ENCODE peak calls at places on chromosome 13, in six cellular contexts. L is GM12891, T is GM12878, F is breast epithelium, S is transverse colon, B is stomach. X is an unnamed sample.

GRCh38 chr13:85590231-85590931 is 208.8 kb downstream of the SLITRK6 start:
- DNase-seq in B (no peak), F (no peak), T (no peak), L (no peak), S (no peak), X (no peak)

GRCh38 chr13:62085832-62086231 is 670.2 kb upstream of the PCDH20 start:
- DNase-seq in S (no peak), F (no peak), T (no peak), L (no peak), B (no peak), X (no peak)

GRCh38 chr13:80263745-80264513 is 77.0 kb downstream of the SPRY2 start:
- DNase-seq in S (no peak), L (no peak), B (no peak), F (no peak), T (no peak), X (no peak)

GRCh38 chr13:53408847-53409568 is 380.4 kb downstream of the OLFM4 start:
- DNase-seq in S (no peak), L (no peak), T (no peak), F (no peak), B (no peak), X (no peak)

GRCh38 chr13:24997367-24997967 is 98.5 kb upstream of the PABPC3 start:
- DNase-seq in T (no peak), B (no peak), F (no peak), S (no peak), L (no peak), X (peak)

GRCh38 chr13:102405499-102406079 is 3.7 kb upstream of the FGF14 start:
- DNase-seq in F (no peak), B (no peak), S (no peak), L (no peak), T (no peak), X (no peak)

GRCh38 chr13:113115363-113116205 is 7.0 kb upstream of the F10 start:
- DNase-seq in L (no peak), T (no peak), B (peak), F (peak), S (no peak), X (no peak)

GRCh38 chr13:54709546-54709945 is 1680.9 kb downstream of the OLFM4 start:
- DNase-seq in B (no peak), T (no peak), S (no peak), L (no peak), F (no peak), X (no peak)

GRCh38 chr13:49667773-49668172 is 23.5 kb downstream of the EBPL start:
- DNase-seq in T (no peak), L (no peak), B (no peak), S (no peak), F (no peak), X (no peak)

GRCh38 chr13:48942131-48942530 is 33.6 kb upstream of the FNDC3A start:
- DNase-seq in L (no peak), B (no peak), T (no peak), F (no peak), S (no peak), X (no peak)

GRCh38 chr13:52879950-52880650 is 31.7 kb upstream of the PCDH8 start:
- DNase-seq in T (no peak), F (no peak), B (no peak), L (no peak), S (no peak), X (no peak)

GRCh38 chr13:40187836-40188591 is 478.4 kb downstream of the FOXO1 start:
- DNase-seq in T (no peak), S (no peak), B (no peak), F (no peak), L (no peak), X (no peak)

GRCh38 chr13:113161433-113161832 is 3.0 kb downstream of the PROZ start:
- DNase-seq in B (no peak), F (no peak), L (no peak), T (no peak), S (no peak), X (no peak)

GRCh38 chr13:41313117-41313516 is 2.0 kb downstream of the NAA16 start:
- DNase-seq in S (no peak), B (no peak), L (no peak), T (no peak), F (no peak), X (no peak)

GRCh38 chr13:23966691-23967615 is 69.7 kb upstream of the C1QTNF9B start:
- DNase-seq in L (no peak), S (no peak), T (peak), B (no peak), F (no peak), X (no peak)

GRCh38 chr13:23963947-23964346 is 66.6 kb upstream of the C1QTNF9B start:
- DNase-seq in S (no peak), T (no peak), F (no peak), B (no peak), L (no peak), X (no peak)

GRCh38 chr13:23965346-23965745 is 68.0 kb upstream of the C1QTNF9B start:
- DNase-seq in S (no peak), T (no peak), L (no peak), B (no peak), F (no peak), X (no peak)

GRCh38 chr13:23966221-23966690 is 69.0 kb upstream of the C1QTNF9B start:
- DNase-seq in F (no peak), S (no peak), T (no peak), L (no peak), B (no peak), X (no peak)

DNA sequence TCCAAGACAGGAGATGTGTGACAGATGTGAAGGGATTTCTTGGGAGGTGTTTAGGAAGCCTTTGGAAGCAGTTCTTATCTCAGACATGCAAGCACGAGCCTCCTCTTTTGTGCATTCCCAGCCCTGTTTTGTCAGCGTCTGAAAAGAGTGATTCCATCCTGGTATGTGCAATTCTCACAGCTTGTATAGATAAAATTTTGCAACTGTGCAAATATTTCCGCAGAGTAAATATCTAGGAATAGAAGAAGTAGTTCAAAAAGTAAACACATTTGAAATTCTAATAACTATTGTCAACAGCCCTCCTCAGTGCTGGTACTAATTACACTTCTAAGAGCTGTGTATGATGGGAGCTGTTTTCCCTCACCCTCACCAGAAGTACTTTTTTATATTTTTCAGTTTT is 72.4 kb upstream of the C1QTNF9B start:
- DNase-seq in L (no peak), T (no peak), F (no peak), S (no peak), B (no peak), X (no peak)
- TF ChIP-seq POLR2AphosphoS5 in L (no peak), T (no peak), F (no peak), S (no peak), B (no peak), X (no peak)

GRCh38 chr13:76685938-76686337 is 200.3 kb downstream of the KCTD12 start:
- DNase-seq in F (no peak), T (no peak), S (no peak), L (no peak), B (no peak), X (no peak)

GRCh38 chr13:76687467-76687866 is 198.7 kb downstream of the KCTD12 start:
- DNase-seq in B (no peak), F (no peak), S (no peak), L (no peak), T (no peak), X (no peak)

GRCh38 chr13:76683854-76684253 is 202.4 kb downstream of the KCTD12 start:
- DNase-seq in B (no peak), F (no peak), T (no peak), L (no peak), S (no peak), X (no peak)

GRCh38 chr13:76683168-76683567 is 203.0 kb downstream of the KCTD12 start:
- DNase-seq in S (no peak), L (no peak), T (no peak), B (no peak), F (no peak), X (no peak)

DNA sequence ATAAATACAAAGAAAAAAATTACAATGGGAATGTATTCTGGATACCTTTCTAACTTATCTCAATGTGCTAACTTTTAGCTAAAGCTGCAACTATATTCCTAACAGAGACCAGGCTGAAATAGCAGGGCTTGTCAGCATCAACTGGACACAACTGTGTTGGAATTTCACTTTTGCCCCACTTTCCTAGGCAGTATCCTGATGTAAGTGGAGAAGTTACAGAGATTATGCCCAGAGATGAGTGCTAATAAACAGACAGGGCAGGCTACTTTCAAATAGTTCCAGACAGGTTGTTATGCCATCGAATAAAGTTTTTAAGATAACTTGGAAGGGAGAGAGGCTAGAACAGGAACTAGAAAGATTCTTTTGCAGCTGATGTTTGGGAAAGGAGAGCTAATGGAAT is 201.9 kb downstream of the KCTD12 start:
- DNase-seq in T (no peak), B (no peak), F (no peak), L (no peak), S (no peak), X (no peak)
- TF ChIP-seq POLR2AphosphoS5 in T (no peak), B (no peak), F (no peak), L (no peak), S (peak), X (no peak)

GRCh38 chr13:99087954-99088491 is 110.2 kb upstream of the DOCK9 start:
- DNase-seq in F (no peak), L (peak), T (no peak), B (no peak), S (peak), X (no peak)

GRCh38 chr13:99086869-99087129 is 108.9 kb upstream of the DOCK9 start:
- DNase-seq in T (no peak), S (peak), L (no peak), B (no peak), F (no peak), X (no peak)

GRCh38 chr13:99086149-99086868 is 108.4 kb upstream of the DOCK9 start:
- DNase-seq in S (peak), T (no peak), F (no peak), L (peak), B (peak), X (peak)

GRCh38 chr13:99085846-99086148 is 107.9 kb upstream of the DOCK9 start:
- DNase-seq in F (no peak), B (no peak), L (no peak), T (no peak), S (no peak), X (no peak)

DNA sequence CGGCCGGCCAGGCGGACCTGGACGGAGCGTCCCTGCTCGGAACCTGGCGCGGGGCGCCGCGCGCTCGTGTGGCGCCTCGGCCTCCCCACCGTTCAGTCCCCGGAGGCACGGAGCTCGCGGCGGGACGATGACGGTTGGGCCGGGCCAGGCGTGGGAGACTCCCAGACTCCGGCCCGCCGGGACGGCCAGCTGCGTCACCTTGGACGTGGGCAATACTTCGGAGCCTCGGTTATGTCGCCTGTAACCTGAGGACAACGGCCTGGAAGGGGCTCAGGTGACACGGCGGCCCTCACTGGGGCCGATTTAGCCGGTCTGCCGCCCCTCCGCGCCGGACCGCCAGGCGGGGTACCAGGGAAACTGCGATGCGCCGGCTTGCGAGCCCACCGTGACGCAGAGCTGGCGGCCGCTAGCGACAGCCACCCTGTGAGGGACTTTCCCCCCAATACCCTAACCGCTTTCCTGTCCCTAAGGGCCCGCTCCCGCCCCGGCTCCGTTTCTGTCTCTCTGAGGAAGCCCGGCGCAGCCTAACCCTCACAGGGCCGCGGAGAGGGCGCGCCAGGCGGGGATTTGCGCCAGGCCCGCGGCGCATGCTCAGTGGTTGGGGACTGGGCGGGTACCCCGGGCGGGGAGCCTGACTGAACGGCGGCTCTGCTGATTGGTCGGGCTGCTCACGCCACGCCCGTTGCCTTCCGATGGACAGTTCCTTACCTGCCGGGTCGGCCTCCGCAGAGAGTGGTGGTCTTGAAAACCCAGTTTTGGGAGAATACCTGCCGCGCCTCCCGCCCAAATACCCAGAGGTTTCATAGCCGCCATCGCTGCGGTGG is 109.5 kb upstream of the DOCK9 start:
- DNase-seq in B (peak), S (peak), F (peak), L (peak), T (peak), X (no peak)
- TF ChIP-seq POLR2AphosphoS5 in B (peak), S (peak), F (peak), L (no peak), T (no peak), X (no peak)

DNA sequence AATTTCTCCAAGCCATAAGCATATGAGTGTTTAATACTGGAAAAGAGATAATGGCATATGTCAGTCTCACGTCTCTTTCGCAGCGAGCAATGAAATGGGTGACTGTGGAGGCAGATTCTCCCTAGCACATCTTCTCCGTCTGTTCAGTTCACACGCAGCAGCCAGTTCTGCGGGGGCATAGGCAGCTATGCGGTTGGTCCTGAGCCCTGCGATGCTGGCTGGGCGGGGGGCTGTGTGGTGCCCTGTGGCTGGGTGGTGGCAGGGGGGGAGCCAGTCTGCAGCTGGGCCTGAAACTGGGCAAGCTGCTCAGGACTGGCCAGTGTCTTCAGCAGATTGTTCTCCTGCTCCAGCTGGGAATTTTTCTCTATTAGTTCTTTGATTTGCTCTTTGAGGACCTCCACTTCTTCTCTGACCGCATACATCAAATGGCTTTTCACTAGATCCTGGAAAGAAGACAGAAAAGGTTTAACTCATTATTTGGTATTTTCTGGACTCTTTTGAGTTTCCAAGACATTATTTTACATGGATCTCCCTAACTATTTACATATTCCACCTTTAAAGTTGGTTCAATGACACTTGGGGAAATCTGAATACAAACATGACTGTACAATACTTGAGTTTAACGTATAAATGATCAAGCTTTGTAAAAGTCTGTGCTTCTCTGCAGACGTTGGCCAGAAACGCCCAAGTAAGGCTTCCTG is 61.0 kb downstream of the SERP2 start:
- DNase-seq in B (no peak), F (no peak), L (no peak), S (no peak), T (no peak), X (no peak)
- TF ChIP-seq POLR2AphosphoS5 in B (no peak), F (no peak), L (no peak), S (no peak), T (no peak), X (no peak)

DNA sequence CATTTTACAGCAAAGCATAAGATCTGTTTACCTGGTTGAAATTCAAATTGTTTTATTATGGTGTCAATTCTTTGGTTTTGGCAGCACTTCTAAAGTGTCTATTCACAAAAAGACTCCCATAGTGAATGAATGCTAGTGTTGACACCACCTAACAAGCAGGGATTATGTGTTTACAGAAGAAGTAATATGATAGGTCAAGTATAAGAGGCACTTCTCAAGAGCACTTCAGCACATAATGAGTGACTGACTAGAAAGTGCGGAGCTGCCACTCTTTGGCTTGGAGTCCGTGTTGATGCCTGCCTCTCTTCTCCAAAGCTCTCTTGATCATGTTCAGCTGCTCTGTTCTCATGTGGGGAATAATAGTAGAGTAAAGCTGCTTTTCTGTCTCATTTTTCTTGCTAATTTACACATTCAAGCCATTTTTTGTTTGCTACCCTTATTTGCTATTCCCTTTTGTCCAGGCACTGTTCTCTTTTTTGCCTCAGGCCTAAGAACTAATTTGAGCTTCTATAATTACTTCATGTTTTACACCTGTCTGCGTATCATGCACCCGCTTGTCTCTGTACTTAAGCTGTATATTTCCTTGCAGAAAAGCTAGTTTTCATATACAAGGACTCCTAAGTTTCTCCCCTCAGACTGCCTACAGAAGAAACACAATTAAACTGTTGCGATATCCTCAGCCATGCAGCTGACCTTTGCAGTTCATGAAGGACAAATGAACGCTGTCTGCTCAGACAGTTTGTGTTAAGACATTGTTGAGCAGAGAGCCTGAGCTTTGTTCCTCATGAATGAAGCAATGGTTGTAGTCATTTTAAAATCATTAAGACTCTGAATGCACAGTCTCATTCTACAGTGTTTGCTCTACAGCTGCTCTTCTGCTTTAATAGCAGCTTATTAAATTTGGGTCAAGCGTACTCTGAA is 22.9 kb upstream of the MAB21L1 start:
- DNase-seq in S (no peak), L (no peak), T (no peak), B (no peak), F (no peak), X (no peak)
- TF ChIP-seq POLR2AphosphoS5 in S (no peak), L (no peak), T (no peak), B (no peak), F (no peak), X (no peak)

GRCh38 chr13:91348906-91349435 is 1.5 kb downstream of the MIR17HG start:
- DNase-seq in F (peak), L (peak), T (peak), B (peak), S (peak), X (peak)
- TF ChIP-seq POLR2AphosphoS5 in F (peak), L (peak), T (peak), B (peak), S (no peak), X (peak)

GRCh38 chr13:32021785-32022184 is 9.8 kb upstream of the FRY start:
- DNase-seq in L (no peak), B (no peak), S (no peak), F (no peak), T (no peak), X (no peak)

GRCh38 chr13:32016119-32016518 is 15.5 kb upstream of the FRY start:
- DNase-seq in L (no peak), S (no peak), T (no peak), F (no peak), B (no peak), X (no peak)

GRCh38 chr13:32019612-32020233 is 11.9 kb upstream of the FRY start:
- DNase-seq in T (peak), L (peak), F (no peak), S (peak), B (no peak), X (peak)

GRCh38 chr13:32016631-32017030 is 14.9 kb upstream of the FRY start:
- DNase-seq in B (no peak), F (no peak), T (no peak), S (no peak), L (no peak), X (no peak)

DNA sequence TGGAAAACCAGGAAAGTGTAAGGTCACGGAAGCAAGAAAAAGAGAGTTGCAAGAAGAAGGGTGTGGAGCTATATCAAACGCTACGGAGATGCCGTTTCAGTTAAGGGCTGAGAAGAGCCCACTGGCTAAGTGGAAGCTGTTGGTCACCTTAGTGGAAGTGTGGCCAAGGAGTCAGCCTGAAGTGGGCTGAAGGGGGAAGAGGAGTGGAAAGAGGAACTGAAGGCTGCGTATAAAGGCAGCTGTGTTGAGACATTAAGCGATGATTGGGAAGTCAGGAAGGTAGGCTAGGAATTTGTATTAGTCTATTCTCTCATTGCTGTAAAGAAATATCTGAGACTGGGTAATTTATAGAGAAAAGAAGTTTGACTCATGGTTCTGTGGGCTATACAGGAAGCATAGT is 14.1 kb upstream of the FRY start:
- DNase-seq in B (no peak), T (no peak), L (no peak), F (no peak), S (no peak), X (peak)
- TF ChIP-seq POLR2AphosphoS5 in B (no peak), T (no peak), L (no peak), F (no peak), S (no peak), X (no peak)

X was measured in HL-60.